ENCODE peak calls at places on chromosomes 12 and 14, in six cellular contexts. Y is A549, U is lower leg skin, I is adrenal gland, R is nephron progenitor cell, M is sigmoid colon. L is an unnamed sample.

GRCh38 chr14:96268426-96269358 is 12.7 kb downstream of the BDKRB1 start:
- DNase-seq in Y (peak; percentile 78), U (peak; percentile 58), I (no peak), R (no peak), M (peak; percentile 92), L (no peak)

GRCh38 chr12:108982621-108983219 is 38.1 kb downstream of the SVOP start:
- DNase-seq in Y (no peak), U (no peak), I (no peak), R (no peak), M (no peak), L (no peak)

GRCh38 chr12:51941011-51941561 is 10.4 kb upstream of the ACVR1B start:
- DNase-seq in Y (no peak), U (no peak), I (no peak), R (no peak), M (no peak), L (no peak)

GRCh38 chr14:106372870-106373657 is 846.7 kb downstream of the TMEM121 start:
- DNase-seq in Y (peak; percentile 51), U (peak; percentile 18), I (peak; percentile 33), R (no peak), M (no peak), L (no peak)

GRCh38 chr12:38508246-38508645 is 191.7 kb downstream of the ALG10B start:
- DNase-seq in Y (no peak), U (no peak), I (no peak), R (peak; percentile 28), M (no peak), L (peak; percentile 39)

GRCh38 chr12:26795899-26796298 is 37.1 kb downstream of the ITPR2 start:
- DNase-seq in Y (no peak), U (no peak), I (no peak), R (no peak), M (no peak), L (no peak)

GRCh38 chr12:13163868-13164267 is 32.7 kb upstream of the EMP1 start:
- DNase-seq in Y (no peak), U (no peak), I (no peak), R (no peak), M (no peak), L (no peak)

GRCh38 chr12:75781532-75782046 is 250.0 kb downstream of the PHLDA1 start:
- DNase-seq in Y (peak; percentile 64), U (no peak), I (no peak), R (no peak), M (no peak), L (no peak)

GRCh38 chr12:122145505-122146330 is 28.3 kb downstream of the IL31 start:
- DNase-seq in Y (no peak), U (no peak), I (no peak), R (no peak), M (no peak), L (no peak)

GRCh38 chr14:68924392-68925158 is 54.5 kb downstream of the ACTN1 start:
- DNase-seq in Y (no peak), U (no peak), I (no peak), R (no peak), M (peak; percentile 90), L (no peak)

GRCh38 chr12:16606936-16607335 is 974 bp upstream of the LMO3 start:
- DNase-seq in Y (no peak), U (no peak), I (no peak), R (no peak), M (no peak), L (no peak)

GRCh38 chr12:56457817-56458216 is 3.4 kb upstream of the MIP start:
- DNase-seq in Y (no peak), U (no peak), I (no peak), R (no peak), M (no peak), L (no peak)

GRCh38 chr12:2111816-2112215 is 59.0 kb downstream of the CACNA1C start:
- DNase-seq in Y (no peak), U (no peak), I (no peak), R (no peak), M (peak; percentile 51), L (no peak)

GRCh38 chr14:63666326-63666725 is 24.7 kb upstream of the WDR89 start:
- DNase-seq in Y (no peak), U (no peak), I (no peak), R (no peak), M (no peak), L (no peak)

GRCh38 chr14:92453691-92454090 is 59.9 kb upstream of the RIN3 start:
- DNase-seq in Y (no peak), U (no peak), I (no peak), R (no peak), M (no peak), L (no peak)

GRCh38 chr12:63802012-63802608 is 22.4 kb downstream of the RXYLT1 start:
- DNase-seq in Y (peak; percentile 53), U (no peak), I (no peak), R (no peak), M (no peak), L (no peak)

GRCh38 chr12:121992059-121992879 is 29.4 kb upstream of the BCL7A start:
- DNase-seq in Y (peak; percentile 91), U (peak; percentile 63), I (no peak), R (no peak), M (no peak), L (no peak)

GRCh38 chr12:131628766-131629448 is 82.0 kb upstream of the SFSWAP start:
- DNase-seq in Y (no peak), U (no peak), I (peak; percentile 6), R (no peak), M (no peak), L (peak; percentile 90)

GRCh38 chr14:72780771-72781170 is 113.1 kb downstream of the DPF3 start:
- DNase-seq in Y (no peak), U (no peak), I (no peak), R (no peak), M (no peak), L (no peak)

GRCh38 chr12:123734268-123734667 is 22.1 kb downstream of the ATP6V0A2 start:
- DNase-seq in Y (no peak), U (no peak), I (no peak), R (no peak), M (no peak), L (no peak)

DNA sequence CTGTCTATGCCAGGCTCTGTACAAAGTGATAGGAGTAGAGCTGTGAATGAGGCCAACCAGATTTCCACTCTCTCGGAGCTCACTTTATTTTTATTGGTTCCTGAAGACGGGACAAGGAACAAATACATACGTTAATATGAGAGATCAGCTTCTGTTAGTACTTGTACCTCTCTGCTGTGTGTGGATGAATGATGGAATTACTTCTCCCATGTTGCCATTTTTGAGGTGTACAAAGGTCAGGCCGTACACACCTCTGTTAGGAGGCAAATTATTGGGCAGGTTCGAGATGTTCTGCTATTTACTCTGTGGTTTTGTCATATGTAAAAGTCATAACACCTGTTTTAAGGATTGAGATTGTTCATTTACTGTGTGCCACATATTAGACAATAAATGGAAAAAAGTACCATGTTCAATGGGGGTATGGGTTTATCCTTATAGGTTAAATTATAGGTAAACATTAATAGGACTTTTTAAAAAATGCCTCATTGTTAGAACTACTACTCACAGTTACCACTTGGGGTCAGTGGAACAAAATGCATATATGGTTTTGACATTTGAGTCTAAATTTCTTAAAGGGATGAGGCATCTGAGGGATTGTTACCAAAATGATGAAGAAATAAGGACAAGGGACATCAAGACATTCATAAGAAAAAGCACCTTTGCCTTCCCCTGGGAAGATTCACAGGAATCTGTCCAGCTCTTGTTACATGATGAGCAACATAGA is 26.9 kb downstream of the WBP11 start:
- DNase-seq in Y (peak; percentile 26), U (no peak), I (no peak), R (no peak), M (no peak), L (no peak)
- TF ChIP-seq CTCF in Y (peak; percentile 43), U (no peak), I (no peak), R (no peak), M (no peak), L (peak; percentile 74)

DNA sequence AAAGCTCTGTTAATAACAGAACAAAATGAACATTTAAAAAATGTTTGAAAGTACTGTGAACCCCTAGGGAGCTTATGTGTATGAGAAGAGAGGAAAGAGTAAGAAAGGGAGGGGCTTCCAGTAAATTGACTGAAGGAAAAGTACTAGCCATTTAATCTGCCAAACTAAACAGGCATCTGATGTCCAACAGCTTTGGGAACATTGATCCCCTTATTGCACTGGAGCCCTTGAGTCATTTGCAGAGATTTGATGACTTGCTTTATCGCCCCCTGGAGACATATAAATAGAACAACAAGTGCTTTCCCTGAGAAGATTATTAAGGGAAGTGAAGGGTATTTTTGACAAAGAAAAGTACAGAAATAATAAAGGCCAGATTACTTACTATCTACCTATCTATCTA is 319.3 kb upstream of the NOVA1 start:
- DNase-seq in Y (peak; percentile 6), U (peak; percentile 32), I (no peak), R (no peak), M (no peak), L (no peak)
- TF ChIP-seq CTCF in Y (peak; percentile 8), U (no peak), I (peak; percentile 51), R (peak; percentile 23), M (no peak), L (peak; percentile 75)

GRCh38 chr14:32225378-32225920 is 22.4 kb upstream of the RNU6-8 start:
- DNase-seq in Y (no peak), U (no peak), I (no peak), R (no peak), M (no peak), L (no peak)

GRCh38 chr14:32230695-32231280 is 27.7 kb upstream of the RNU6-8 start:
- DNase-seq in Y (peak; percentile 41), U (no peak), I (no peak), R (no peak), M (no peak), L (no peak)

GRCh38 chr14:32230181-32230580 is 27.1 kb upstream of the RNU6-8 start:
- DNase-seq in Y (peak; percentile 69), U (no peak), I (no peak), R (no peak), M (no peak), L (no peak)

GRCh38 chr14:32226051-32226450 is 23.0 kb upstream of the RNU6-8 start:
- DNase-seq in Y (no peak), U (no peak), I (no peak), R (no peak), M (no peak), L (no peak)

GRCh38 chr14:32224731-32225377 is 21.8 kb upstream of the RNU6-8 start:
- DNase-seq in Y (peak; percentile 52), U (no peak), I (peak; percentile 51), R (no peak), M (peak; percentile 71), L (no peak)
- TF ChIP-seq CTCF in Y (peak; percentile 14), U (no peak), I (peak; percentile 57), R (peak; percentile 12), M (peak; percentile 16), L (peak; percentile 76)

DNA sequence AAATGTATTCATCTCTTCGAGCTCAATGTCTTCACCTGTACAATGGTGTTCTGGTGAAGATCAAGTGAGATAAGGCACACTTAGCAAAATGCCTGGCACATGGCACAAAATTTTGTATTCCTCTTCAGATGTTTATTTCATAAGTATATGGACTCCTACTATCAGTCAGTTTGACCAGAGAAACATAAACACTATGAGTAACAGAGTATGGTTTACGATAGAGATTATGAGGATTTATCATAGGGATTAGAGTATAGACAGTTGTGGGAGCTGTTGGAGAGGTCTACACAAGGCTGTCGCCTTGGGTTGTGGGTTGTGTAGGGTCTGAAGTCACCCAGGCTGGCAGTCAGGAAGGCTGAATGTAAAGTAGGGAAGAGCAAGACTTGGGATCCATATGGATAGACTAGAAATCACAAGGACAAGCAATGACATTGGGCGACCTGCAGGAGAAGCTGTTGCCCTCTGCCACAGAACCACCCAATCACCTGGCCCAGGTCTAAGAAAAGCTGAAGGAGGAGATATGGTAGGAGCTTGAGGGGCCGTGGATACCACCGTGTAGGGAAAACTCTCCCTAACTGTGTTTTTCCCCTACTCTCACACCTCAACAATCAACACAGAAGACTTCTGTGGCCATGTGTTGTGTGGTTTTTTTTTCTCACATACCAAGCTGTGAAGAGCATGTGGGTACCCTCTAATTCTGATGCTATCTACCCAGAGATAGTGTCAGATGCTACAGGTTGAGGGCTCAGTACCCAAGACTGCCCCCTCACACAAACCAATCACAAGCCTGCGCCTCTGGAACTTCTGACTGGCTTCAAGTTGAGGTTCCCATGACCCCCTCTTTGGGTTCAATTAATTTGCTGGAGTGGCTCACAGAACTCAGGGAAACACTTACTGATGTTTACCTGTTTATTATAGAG is 27.2 kb upstream of the RESF1 start:
- DNase-seq in Y (peak; percentile 29), U (no peak), I (no peak), R (no peak), M (no peak), L (no peak)
- TF ChIP-seq CTCF in Y (no peak), U (no peak), I (no peak), R (no peak), M (no peak), L (no peak)

L was measured in chondrocyte.